ENCODE peak calls at places on chromosome 20, in ten cellular contexts. One of them, this sample, is unnamed.

GRCh38 chr20:34861386-34862084 is 11.1 kb downstream of the GGT7 start:
- DNase-seq in CD8-positive, alpha-beta memory T cell: no peak
- DNase-seq in D341Med: no peak
- DNase-seq in RCC 7860: no peak
- DNase-seq in left cardiac atrium: no peak
- DNase-seq in BE2C: no peak
- DNase-seq in Right ventricle myocardium superior: no peak
- DNase-seq in GM20000: no peak
- DNase-seq in IMR-90: no peak
- DNase-seq in H7: peak; percentile 26
- DNase-seq in this sample: no peak

GRCh38 chr20:47438464-47439381 is 63.0 kb upstream of the NCOA3 start:
- DNase-seq in CD8-positive, alpha-beta memory T cell: no peak
- DNase-seq in D341Med: no peak
- DNase-seq in RCC 7860: no peak
- DNase-seq in left cardiac atrium: no peak
- DNase-seq in BE2C: peak; percentile 12
- DNase-seq in Right ventricle myocardium superior: no peak
- DNase-seq in GM20000: peak; percentile 66
- DNase-seq in IMR-90: no peak
- DNase-seq in H7: peak; percentile 47
- DNase-seq in this sample: no peak

GRCh38 chr20:8837396-8837795 is 231.5 kb upstream of the PLCB4 start:
- DNase-seq in CD8-positive, alpha-beta memory T cell: no peak
- DNase-seq in D341Med: no peak
- DNase-seq in RCC 7860: peak; percentile 90
- DNase-seq in left cardiac atrium: no peak
- DNase-seq in BE2C: no peak
- DNase-seq in Right ventricle myocardium superior: no peak
- DNase-seq in GM20000: no peak
- DNase-seq in IMR-90: peak; percentile 96
- DNase-seq in H7: no peak
- DNase-seq in this sample: no peak

GRCh38 chr20:34864216-34864615 is 8.4 kb downstream of the GGT7 start:
- DNase-seq in CD8-positive, alpha-beta memory T cell: no peak
- DNase-seq in D341Med: no peak
- DNase-seq in RCC 7860: no peak
- DNase-seq in left cardiac atrium: no peak
- DNase-seq in BE2C: no peak
- DNase-seq in Right ventricle myocardium superior: no peak
- DNase-seq in GM20000: no peak
- DNase-seq in IMR-90: no peak
- DNase-seq in H7: no peak
- DNase-seq in this sample: no peak

GRCh38 chr20:25521382-25521781 is 63.9 kb downstream of the NINL start:
- DNase-seq in CD8-positive, alpha-beta memory T cell: no peak
- DNase-seq in D341Med: no peak
- DNase-seq in RCC 7860: no peak
- DNase-seq in left cardiac atrium: no peak
- DNase-seq in BE2C: no peak
- DNase-seq in Right ventricle myocardium superior: no peak
- DNase-seq in GM20000: no peak
- DNase-seq in IMR-90: no peak
- DNase-seq in H7: no peak
- DNase-seq in this sample: no peak

GRCh38 chr20:16747291-16747811 is 807 bp upstream of the OTOR start:
- DNase-seq in CD8-positive, alpha-beta memory T cell: no peak
- DNase-seq in D341Med: no peak
- DNase-seq in RCC 7860: no peak
- DNase-seq in left cardiac atrium: no peak
- DNase-seq in BE2C: no peak
- DNase-seq in Right ventricle myocardium superior: no peak
- DNase-seq in GM20000: no peak
- DNase-seq in IMR-90: no peak
- DNase-seq in H7: no peak
- DNase-seq in this sample: no peak

GRCh38 chr20:46129955-46130481 is 11.9 kb downstream of the CD40 start:
- DNase-seq in CD8-positive, alpha-beta memory T cell: no peak
- DNase-seq in D341Med: no peak
- DNase-seq in RCC 7860: no peak
- DNase-seq in left cardiac atrium: no peak
- DNase-seq in BE2C: no peak
- DNase-seq in Right ventricle myocardium superior: peak; percentile 34
- DNase-seq in GM20000: no peak
- DNase-seq in IMR-90: no peak
- DNase-seq in H7: no peak
- DNase-seq in this sample: no peak

GRCh38 chr20:10747019-10747418 is 73.2 kb upstream of the JAG1 start:
- DNase-seq in CD8-positive, alpha-beta memory T cell: no peak
- DNase-seq in D341Med: no peak
- DNase-seq in RCC 7860: no peak
- DNase-seq in left cardiac atrium: no peak
- DNase-seq in BE2C: no peak
- DNase-seq in Right ventricle myocardium superior: no peak
- DNase-seq in GM20000: no peak
- DNase-seq in IMR-90: no peak
- DNase-seq in H7: no peak
- DNase-seq in this sample: no peak

GRCh38 chr20:64079273-64080012 is at the start of gene RGS19:
- DNase-seq in CD8-positive, alpha-beta memory T cell: peak; percentile 64
- DNase-seq in D341Med: peak; percentile 91
- DNase-seq in RCC 7860: peak; percentile 42
- DNase-seq in left cardiac atrium: peak; percentile 83
- DNase-seq in BE2C: peak; percentile 81
- DNase-seq in Right ventricle myocardium superior: peak; percentile 90
- DNase-seq in GM20000: peak; percentile 97
- DNase-seq in IMR-90: peak; percentile 64
- DNase-seq in H7: peak; percentile 99
- DNase-seq in this sample: peak; percentile 54

GRCh38 chr20:50645253-50646068 is 45.9 kb downstream of the RIPOR3 start:
- DNase-seq in CD8-positive, alpha-beta memory T cell: no peak
- DNase-seq in D341Med: no peak
- DNase-seq in RCC 7860: peak; percentile 100
- DNase-seq in left cardiac atrium: peak; percentile 77
- DNase-seq in BE2C: peak; percentile 36
- DNase-seq in Right ventricle myocardium superior: peak; percentile 76
- DNase-seq in GM20000: no peak
- DNase-seq in IMR-90: peak; percentile 100
- DNase-seq in H7: peak; percentile 91
- DNase-seq in this sample: no peak

GRCh38 chr20:53557157-53557556 is 36.5 kb downstream of the ZNF217 start:
- DNase-seq in CD8-positive, alpha-beta memory T cell: no peak
- DNase-seq in D341Med: no peak
- DNase-seq in RCC 7860: no peak
- DNase-seq in left cardiac atrium: no peak
- DNase-seq in BE2C: no peak
- DNase-seq in Right ventricle myocardium superior: no peak
- DNase-seq in GM20000: no peak
- DNase-seq in IMR-90: no peak
- DNase-seq in H7: peak; percentile 11
- DNase-seq in this sample: no peak

GRCh38 chr20:19861147-19861759 is 103.2 kb downstream of the RIN2 start:
- DNase-seq in CD8-positive, alpha-beta memory T cell: no peak
- DNase-seq in D341Med: no peak
- DNase-seq in RCC 7860: no peak
- DNase-seq in left cardiac atrium: no peak
- DNase-seq in BE2C: no peak
- DNase-seq in Right ventricle myocardium superior: no peak
- DNase-seq in GM20000: no peak
- DNase-seq in IMR-90: no peak
- DNase-seq in H7: no peak
- DNase-seq in this sample: no peak

GRCh38 chr20:15827628-15828027 is 745.6 kb downstream of the KIF16B start:
- DNase-seq in CD8-positive, alpha-beta memory T cell: no peak
- DNase-seq in D341Med: no peak
- DNase-seq in RCC 7860: no peak
- DNase-seq in left cardiac atrium: no peak
- DNase-seq in BE2C: no peak
- DNase-seq in Right ventricle myocardium superior: no peak
- DNase-seq in GM20000: no peak
- DNase-seq in IMR-90: no peak
- DNase-seq in H7: no peak
- DNase-seq in this sample: no peak

GRCh38 chr20:23368316-23369110 is 6.5 kb downstream of the GZF1 start:
- DNase-seq in CD8-positive, alpha-beta memory T cell: no peak
- DNase-seq in D341Med: no peak
- DNase-seq in RCC 7860: no peak
- DNase-seq in left cardiac atrium: no peak
- DNase-seq in BE2C: no peak
- DNase-seq in Right ventricle myocardium superior: no peak
- DNase-seq in GM20000: no peak
- DNase-seq in IMR-90: peak; percentile 64
- DNase-seq in H7: no peak
- DNase-seq in this sample: no peak

GRCh38 chr20:34689486-34689885 is 12.6 kb upstream of the PIGU start:
- DNase-seq in CD8-positive, alpha-beta memory T cell: no peak
- DNase-seq in D341Med: no peak
- DNase-seq in RCC 7860: no peak
- DNase-seq in left cardiac atrium: no peak
- DNase-seq in BE2C: no peak
- DNase-seq in Right ventricle myocardium superior: no peak
- DNase-seq in GM20000: no peak
- DNase-seq in IMR-90: no peak
- DNase-seq in H7: no peak
- DNase-seq in this sample: no peak

GRCh38 chr20:13101276-13101675 is 92.5 kb downstream of the SPTLC3 start:
- DNase-seq in CD8-positive, alpha-beta memory T cell: no peak
- DNase-seq in D341Med: no peak
- DNase-seq in RCC 7860: no peak
- DNase-seq in left cardiac atrium: no peak
- DNase-seq in BE2C: no peak
- DNase-seq in Right ventricle myocardium superior: no peak
- DNase-seq in GM20000: no peak
- DNase-seq in IMR-90: no peak
- DNase-seq in H7: no peak
- DNase-seq in this sample: no peak

GRCh38 chr20:3483784-3484183 is 13.0 kb downstream of the ATRN start:
- DNase-seq in CD8-positive, alpha-beta memory T cell: no peak
- DNase-seq in D341Med: no peak
- DNase-seq in RCC 7860: no peak
- DNase-seq in left cardiac atrium: no peak
- DNase-seq in BE2C: no peak
- DNase-seq in Right ventricle myocardium superior: no peak
- DNase-seq in GM20000: no peak
- DNase-seq in IMR-90: peak; percentile 40
- DNase-seq in H7: no peak
- DNase-seq in this sample: no peak

GRCh38 chr20:41222299-41222698 is 85.0 kb downstream of the PLCG1 start:
- DNase-seq in CD8-positive, alpha-beta memory T cell: no peak
- DNase-seq in D341Med: no peak
- DNase-seq in RCC 7860: no peak
- DNase-seq in left cardiac atrium: no peak
- DNase-seq in BE2C: no peak
- DNase-seq in Right ventricle myocardium superior: no peak
- DNase-seq in GM20000: no peak
- DNase-seq in IMR-90: no peak
- DNase-seq in H7: no peak
- DNase-seq in this sample: no peak

GRCh38 chr20:17648306-17648646 is 33.8 kb downstream of the RRBP1 start:
- DNase-seq in CD8-positive, alpha-beta memory T cell: no peak
- DNase-seq in D341Med: no peak
- DNase-seq in RCC 7860: no peak
- DNase-seq in left cardiac atrium: peak; percentile 51
- DNase-seq in BE2C: no peak
- DNase-seq in Right ventricle myocardium superior: peak; percentile 70
- DNase-seq in GM20000: no peak
- DNase-seq in IMR-90: no peak
- DNase-seq in H7: no peak
- DNase-seq in this sample: no peak

GRCh38 chr20:45311589-45312211 is 3.6 kb upstream of the MATN4 start:
- DNase-seq in CD8-positive, alpha-beta memory T cell: peak; percentile 30
- DNase-seq in D341Med: peak; percentile 91
- DNase-seq in RCC 7860: no peak
- DNase-seq in left cardiac atrium: peak; percentile 59
- DNase-seq in BE2C: peak; percentile 78
- DNase-seq in Right ventricle myocardium superior: peak; percentile 68
- DNase-seq in GM20000: peak; percentile 86
- DNase-seq in IMR-90: peak; percentile 42
- DNase-seq in H7: peak; percentile 97
- DNase-seq in this sample: peak; percentile 32

GRCh38 chr20:58634121-58634817 is 16.8 kb upstream of the STX16 start:
- DNase-seq in CD8-positive, alpha-beta memory T cell: no peak
- DNase-seq in D341Med: no peak
- DNase-seq in RCC 7860: no peak
- DNase-seq in left cardiac atrium: no peak
- DNase-seq in BE2C: no peak
- DNase-seq in Right ventricle myocardium superior: no peak
- DNase-seq in GM20000: peak; percentile 41
- DNase-seq in IMR-90: peak; percentile 92
- DNase-seq in H7: no peak
- DNase-seq in this sample: no peak

GRCh38 chr20:19936801-19937583 is 80.2 kb upstream of the NAA20 start:
- DNase-seq in CD8-positive, alpha-beta memory T cell: no peak
- DNase-seq in D341Med: no peak
- DNase-seq in RCC 7860: no peak
- DNase-seq in left cardiac atrium: peak; percentile 63
- DNase-seq in BE2C: no peak
- DNase-seq in Right ventricle myocardium superior: peak; percentile 69
- DNase-seq in GM20000: no peak
- DNase-seq in IMR-90: no peak
- DNase-seq in H7: no peak
- DNase-seq in this sample: no peak

GRCh38 chr20:45798935-45799642 is 7.3 kb downstream of the DNTTIP1 start:
- DNase-seq in CD8-positive, alpha-beta memory T cell: peak; percentile 40
- DNase-seq in D341Med: peak; percentile 84
- DNase-seq in RCC 7860: peak; percentile 47
- DNase-seq in left cardiac atrium: peak; percentile 44
- DNase-seq in BE2C: peak; percentile 74
- DNase-seq in Right ventricle myocardium superior: peak; percentile 55
- DNase-seq in GM20000: peak; percentile 78
- DNase-seq in IMR-90: peak; percentile 42
- DNase-seq in H7: peak; percentile 81
- DNase-seq in this sample: peak; percentile 48